ENCODE peak calls at places on chromosome 17, in ten cellular contexts. Z, G, Y, W, U, L, T, M, B and S are unnamed samples.

GRCh38 chr17:65137076-65137935 is at the start of gene RGS9:
- DNase-seq in T (peak; percentile 79), Z (peak; percentile 95), W (peak; percentile 34), L (peak; percentile 80), M (peak; percentile 87), G (peak; percentile 62), Y (peak; percentile 83), B (peak; percentile 88), U (peak; percentile 93), S (peak; percentile 56)

GRCh38 chr17:29212094-29212631 is 32.0 kb upstream of the MYO18A start:
- DNase-seq in Z (no peak), U (no peak), M (no peak), T (no peak), G (no peak), W (no peak), L (no peak), B (peak; percentile 34), Y (no peak), S (no peak)

GRCh38 chr17:40854175-40854814 is 12.7 kb downstream of the KRT12 start:
- DNase-seq in Y (peak; percentile 58), M (no peak), U (no peak), G (no peak), W (peak; percentile 75), B (no peak), L (no peak), T (no peak), Z (no peak), S (no peak)

GRCh38 chr17:79785017-79785899 is 7.3 kb downstream of the CBX2 start:
- DNase-seq in U (no peak), G (no peak), W (no peak), B (no peak), Z (no peak), M (no peak), T (no peak), Y (no peak), L (no peak), S (no peak)

GRCh38 chr17:80791758-80792284 is 199.8 kb upstream of the CHMP6 start:
- DNase-seq in Y (peak; percentile 98), M (no peak), G (no peak), W (peak; percentile 99), B (peak; percentile 63), L (peak; percentile 69), T (no peak), Z (no peak), U (no peak), S (no peak)

GRCh38 chr17:73371285-73371684 is 59.5 kb upstream of the CDC42EP4 start:
- DNase-seq in L (no peak), G (no peak), T (no peak), U (no peak), Y (peak; percentile 91), M (no peak), W (peak; percentile 77), Z (no peak), B (no peak), S (no peak)

GRCh38 chr17:57999496-58000017 is 7.5 kb downstream of the SRSF1 start:
- DNase-seq in W (peak; percentile 57), B (peak; percentile 89), Z (no peak), U (no peak), T (no peak), G (no peak), L (no peak), M (no peak), Y (peak; percentile 23), S (no peak)

GRCh38 chr17:79741401-79741750 is 10.6 kb downstream of the ENPP7 start:
- DNase-seq in Y (no peak), M (no peak), U (no peak), B (no peak), Z (no peak), G (no peak), T (no peak), W (no peak), L (no peak), S (no peak)

GRCh38 chr17:30519707-30520106 is 42.5 kb downstream of the GOSR1 start:
- DNase-seq in G (no peak), Z (no peak), M (no peak), W (peak; percentile 74), B (no peak), U (no peak), L (no peak), T (no peak), Y (peak; percentile 63), S (no peak)

GRCh38 chr17:59504821-59505220 is 60.6 kb upstream of the DHX40 start:
- DNase-seq in U (no peak), W (no peak), G (no peak), B (no peak), L (no peak), M (peak; percentile 40), Y (no peak), Z (no peak), T (no peak), S (no peak)